ENCODE peak calls at places on chromosomes 1 and 21, in seven cellular contexts. H, Q, N, I, P, Y and B are unnamed samples.

GRCh38 chr1:201061886-201062285 is 38.4 kb upstream of the KIF21B start:
- DNase-seq in H (no peak), Q (no peak), N (no peak), I (no peak), P (no peak), Y (no peak), B (no peak)

GRCh38 chr1:78038491-78038939 is 7.3 kb upstream of the GIPC2 start:
- DNase-seq in H (no peak), Q (no peak), N (no peak), I (peak), P (peak), Y (peak), B (peak)

GRCh38 chr1:111032295-111032897 is 68.7 kb upstream of the LRIF1 start:
- DNase-seq in H (peak), Q (peak), N (peak), I (peak), P (peak), Y (peak), B (peak)

GRCh38 chr1:177384461-177384860 is 213.7 kb downstream of the BRINP2 start:
- DNase-seq in H (no peak), Q (no peak), N (no peak), I (peak), P (peak), Y (peak), B (peak)

GRCh38 chr1:10909697-10910489 is 102.6 kb upstream of the TARDBP start:
- DNase-seq in H (peak), Q (no peak), N (peak), I (no peak), P (no peak), Y (peak), B (peak)

GRCh38 chr1:36643391-36644270 is 160.9 kb upstream of the CSF3R start:
- DNase-seq in H (no peak), Q (no peak), N (no peak), I (no peak), P (no peak), Y (no peak), B (no peak)

GRCh38 chr1:173934440-173934839 is 17.3 kb upstream of the SERPINC1 start:
- DNase-seq in H (no peak), Q (no peak), N (peak), I (no peak), P (no peak), Y (no peak), B (no peak)

GRCh38 chr21:40847956-40848355 is 998 bp upstream of the DSCAM start:
- DNase-seq in H (no peak), Q (no peak), N (peak), I (no peak), P (no peak), Y (no peak), B (no peak)

GRCh38 chr1:2230781-2231666 is 2.9 kb downstream of the SKI start:
- DNase-seq in H (peak), Q (no peak), N (peak), I (no peak), P (peak), Y (peak), B (no peak)

GRCh38 chr1:153790996-153791855 is 16.0 kb downstream of the SLC27A3 start:
- DNase-seq in H (no peak), Q (no peak), N (no peak), I (peak), P (peak), Y (peak), B (peak)

GRCh38 chr1:10934150-10934818 is 78.2 kb upstream of the TARDBP start:
- DNase-seq in H (no peak), Q (no peak), N (peak), I (no peak), P (no peak), Y (no peak), B (no peak)

GRCh38 chr21:16768096-16768495 is 744.7 kb upstream of the CXADR start:
- DNase-seq in H (no peak), Q (no peak), N (no peak), I (no peak), P (no peak), Y (no peak), B (no peak)

GRCh38 chr1:88799433-88799832 is 91.9 kb downstream of the GTF2B start:
- DNase-seq in H (no peak), Q (no peak), N (no peak), I (no peak), P (no peak), Y (no peak), B (no peak)

GRCh38 chr21:42381347-42381984 is 14.4 kb downstream of the TMPRSS3 start:
- DNase-seq in H (peak), Q (peak), N (peak), I (peak), P (peak), Y (peak), B (peak)

GRCh38 chr1:101769520-101769919 is 227.2 kb downstream of the OLFM3 start:
- DNase-seq in H (peak), Q (no peak), N (peak), I (peak), P (no peak), Y (peak), B (peak)

GRCh38 chr1:105386489-105386888 is 1636.8 kb downstream of the AMY1C start:
- DNase-seq in H (no peak), Q (no peak), N (no peak), I (no peak), P (no peak), Y (no peak), B (no peak)

GRCh38 chr1:48470506-48470905 is 1.5 kb downstream of the SPATA6 start:
- DNase-seq in H (peak), Q (no peak), N (peak), I (no peak), P (peak), Y (peak), B (no peak)

GRCh38 chr1:17922833-17923232 is 167.7 kb downstream of the ACTL8 start:
- DNase-seq in H (peak), Q (peak), N (peak), I (peak), P (peak), Y (peak), B (peak)

GRCh38 chr1:23784846-23785245 is 6.1 kb upstream of the LYPLA2 start:
- DNase-seq in H (no peak), Q (no peak), N (no peak), I (no peak), P (no peak), Y (no peak), B (no peak)

GRCh38 chr1:204419064-204419403 is 7.4 kb upstream of the PPP1R15B start:
- DNase-seq in H (peak), Q (no peak), N (no peak), I (peak), P (no peak), Y (peak), B (peak)

GRCh38 chr21:44509539-44509938 is 30.5 kb downstream of the KRTAP10-1 start:
- DNase-seq in H (peak), Q (peak), N (no peak), I (no peak), P (no peak), Y (peak), B (no peak)

GRCh38 chr1:3032970-3033794 is 11.9 kb downstream of the ACTRT2 start:
- DNase-seq in H (no peak), Q (no peak), N (no peak), I (no peak), P (no peak), Y (no peak), B (no peak)

GRCh38 chr1:31855038-31855845 is 39.4 kb upstream of the SPOCD1 start:
- DNase-seq in H (peak), Q (no peak), N (no peak), I (peak), P (peak), Y (peak), B (peak)

GRCh38 chr1:207327994-207328393 is 6.5 kb downstream of the CD55 start:
- DNase-seq in H (no peak), Q (no peak), N (no peak), I (peak), P (peak), Y (peak), B (peak)

GRCh38 chr21:41705546-41706262 is 61.1 kb downstream of the RIPK4 start:
- DNase-seq in H (no peak), Q (no peak), N (no peak), I (no peak), P (no peak), Y (no peak), B (no peak)

GRCh38 chr21:43758811-43759210 is 17.3 kb downstream of the CSTB start:
- DNase-seq in H (no peak), Q (no peak), N (no peak), I (no peak), P (no peak), Y (no peak), B (no peak)

GRCh38 chr1:220124542-220124941 is 30.6 kb downstream of the IARS2 start:
- DNase-seq in H (peak), Q (no peak), N (no peak), I (peak), P (peak), Y (peak), B (peak)

GRCh38 chr1:110312188-110313121 is 26.7 kb upstream of the RBM15 start:
- DNase-seq in H (peak), Q (peak), N (peak), I (peak), P (peak), Y (peak), B (peak)

GRCh38 chr1:99650021-99650420 is 4.1 kb downstream of the PALMD start:
- DNase-seq in H (no peak), Q (no peak), N (no peak), I (no peak), P (no peak), Y (no peak), B (no peak)

GRCh38 chr1:87968259-87968955 is 639.7 kb downstream of the LMO4 start:
- DNase-seq in H (no peak), Q (no peak), N (peak), I (peak), P (peak), Y (peak), B (peak)

GRCh38 chr1:32372149-32372756 is 9.9 kb downstream of the TSSK3 start:
- DNase-seq in H (peak), Q (no peak), N (no peak), I (no peak), P (no peak), Y (no peak), B (no peak)

GRCh38 chr1:90713741-90714509 is 3.2 kb downstream of the BARHL2 start:
- DNase-seq in H (no peak), Q (no peak), N (peak), I (no peak), P (no peak), Y (no peak), B (no peak)

GRCh38 chr1:20485527-20486456 is at the start of gene CAMK2N1:
- DNase-seq in H (peak), Q (no peak), N (peak), I (peak), P (peak), Y (peak), B (peak)

GRCh38 chr1:225653463-225654276 is 747 bp upstream of the ENAH start:
- DNase-seq in H (peak), Q (no peak), N (peak), I (peak), P (peak), Y (peak), B (peak)

GRCh38 chr1:224432141-224432540 is 2.5 kb downstream of the WDR26 start:
- DNase-seq in H (no peak), Q (no peak), N (no peak), I (no peak), P (peak), Y (peak), B (peak)
- H3K4me3 ChIP-seq in H (no peak), Q (no peak), N (peak), I (peak), P (peak), Y (peak), B (peak)

GRCh38 chr1:45488978-45489377 is 2.0 kb downstream of the TESK2 start:
- DNase-seq in H (no peak), Q (no peak), N (peak), I (no peak), P (no peak), Y (no peak), B (no peak)
- H3K4me3 ChIP-seq in H (peak), Q (no peak), N (peak), I (no peak), P (no peak), Y (no peak), B (no peak)

GRCh38 chr1:54117815-54118563 is 34.8 kb downstream of the CDCP2 start:
- DNase-seq in H (no peak), Q (no peak), N (no peak), I (peak), P (no peak), Y (peak), B (no peak)

GRCh38 chr1:54121482-54122130 is 31.2 kb downstream of the CDCP2 start:
- DNase-seq in H (peak), Q (peak), N (peak), I (peak), P (peak), Y (peak), B (peak)

GRCh38 chr1:54120018-54120697 is 32.6 kb downstream of the CDCP2 start:
- DNase-seq in H (no peak), Q (no peak), N (no peak), I (no peak), P (no peak), Y (no peak), B (no peak)

GRCh38 chr1:54120698-54121481 is 31.9 kb downstream of the CDCP2 start:
- DNase-seq in H (no peak), Q (no peak), N (no peak), I (no peak), P (no peak), Y (peak), B (no peak)

GRCh38 chr1:54118704-54119103 is 34.1 kb downstream of the CDCP2 start:
- DNase-seq in H (no peak), Q (no peak), N (no peak), I (peak), P (peak), Y (peak), B (peak)
- H3K4me3 ChIP-seq in H (no peak), Q (no peak), N (no peak), I (no peak), P (no peak), Y (no peak), B (no peak)

DNA sequence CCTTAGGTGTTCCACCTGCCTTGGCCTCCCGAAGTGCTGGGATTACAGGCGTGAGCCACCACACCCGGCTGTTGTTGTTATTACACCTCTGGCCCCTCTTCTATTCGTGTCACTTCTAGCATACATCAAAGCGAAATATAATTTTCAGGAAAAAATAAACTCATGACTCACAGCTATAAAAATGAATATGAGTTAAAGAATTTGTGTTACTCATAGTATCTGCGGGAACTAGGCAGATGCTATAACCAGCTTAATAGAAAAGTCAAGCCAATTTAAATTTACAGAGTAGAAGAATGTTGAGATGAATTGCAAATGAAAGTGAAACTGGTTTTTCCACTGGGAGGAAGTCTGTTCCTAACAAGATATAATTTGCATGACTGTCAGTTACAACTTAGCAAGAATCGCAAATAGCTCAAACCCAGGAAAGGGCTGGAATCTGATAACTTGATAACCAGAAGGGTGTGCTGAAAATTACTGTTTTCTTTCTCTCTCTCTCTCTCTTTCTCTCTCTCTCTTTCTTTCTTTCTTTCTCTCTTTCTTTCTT is 11.2 kb downstream of the OR2W3 start:
- DNase-seq in H (peak), Q (no peak), N (peak), I (peak), P (no peak), Y (peak), B (peak)
- H3K4me3 ChIP-seq in H (no peak), Q (no peak), N (no peak), I (no peak), P (no peak), Y (no peak), B (no peak)

GRCh38 chr1:160136121-160136925 is 15.1 kb upstream of the ATP1A4 start:
- DNase-seq in H (no peak), Q (no peak), N (no peak), I (no peak), P (no peak), Y (no peak), B (no peak)
- H3K4me3 ChIP-seq in H (no peak), Q (no peak), N (no peak), I (no peak), P (no peak), Y (no peak), B (no peak)

GRCh38 chr21:36544545-36544944 is 64.6 kb upstream of the CLDN14 start:
- DNase-seq in H (no peak), Q (no peak), N (no peak), I (no peak), P (no peak), Y (no peak), B (no peak)

GRCh38 chr21:36540700-36541099 is 60.8 kb upstream of the CLDN14 start:
- DNase-seq in H (no peak), Q (no peak), N (no peak), I (no peak), P (no peak), Y (no peak), B (no peak)

GRCh38 chr21:36541721-36542139 is 61.8 kb upstream of the CLDN14 start:
- DNase-seq in H (no peak), Q (no peak), N (no peak), I (no peak), P (no peak), Y (no peak), B (no peak)

GRCh38 chr21:36543924-36544323 is 64.0 kb upstream of the CLDN14 start:
- DNase-seq in H (no peak), Q (no peak), N (no peak), I (no peak), P (no peak), Y (no peak), B (no peak)

DNA sequence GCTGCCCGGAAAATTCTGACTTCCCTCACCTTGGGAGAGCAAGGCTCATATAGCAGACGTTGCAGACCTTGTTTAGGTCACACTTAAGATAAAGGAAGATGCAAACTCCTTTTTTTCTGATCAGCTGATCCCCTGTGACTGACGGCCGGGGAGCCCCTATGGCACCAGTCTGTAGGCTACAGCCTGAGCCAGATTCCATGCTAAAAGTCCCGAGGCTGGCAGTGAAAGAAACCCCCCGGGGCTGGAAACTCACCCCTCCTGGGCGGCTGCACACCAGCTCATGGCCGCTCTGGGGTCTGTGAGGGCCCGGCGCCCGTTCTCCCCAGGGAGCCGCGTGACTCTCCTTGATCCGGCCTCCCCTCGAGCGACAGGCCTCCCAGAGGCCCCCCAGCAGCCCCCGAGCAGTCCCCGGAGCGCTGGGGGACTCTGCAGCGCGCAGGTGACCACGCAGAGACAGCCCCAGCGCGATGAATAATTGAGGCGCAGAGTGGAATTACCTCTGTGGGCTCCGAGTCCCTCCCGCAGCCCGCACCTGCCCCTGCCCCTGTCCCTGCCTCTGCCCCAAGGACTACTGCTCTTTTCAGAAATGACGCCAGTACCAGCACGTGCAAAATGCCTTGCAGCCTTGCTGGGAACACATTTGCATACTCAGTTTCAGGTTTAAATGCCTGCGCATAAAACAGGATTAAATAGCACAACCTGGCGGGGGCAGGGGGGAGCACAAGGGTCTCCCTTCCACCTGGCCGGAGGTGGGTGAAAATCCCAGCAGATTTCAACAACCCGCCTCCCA is 62.6 kb upstream of the CLDN14 start:
- DNase-seq in H (no peak), Q (no peak), N (peak), I (no peak), P (no peak), Y (no peak), B (no peak)
- H3K4me3 ChIP-seq in H (no peak), Q (no peak), N (peak), I (no peak), P (no peak), Y (no peak), B (no peak)